ENCODE peak calls at places on chromosomes 5 and 9, in four cellular contexts. G, C, R and K are unnamed samples.

GRCh38 chr5:10286552-10287227 is 21.0 kb downstream of the CMBL start:
- DNase-seq in G (no peak), C (no peak), R (no peak), K (no peak)

GRCh38 chr5:80114856-80115255 is 79.7 kb downstream of the THBS4 start:
- DNase-seq in G (no peak), C (no peak), R (no peak), K (no peak)

GRCh38 chr9:98091735-98092632 is 27.0 kb downstream of the TRIM14 start:
- DNase-seq in G (no peak), C (no peak), R (no peak), K (no peak)

GRCh38 chr5:18465833-18466681 is 831.8 kb downstream of the TAF11L14 start:
- DNase-seq in G (peak), C (peak), R (peak), K (peak)

GRCh38 chr5:88518131-88519016 is 249.7 kb upstream of the TMEM161B start:
- DNase-seq in G (no peak), C (no peak), R (no peak), K (no peak)

GRCh38 chr5:134874831-134875655 is 872 bp downstream of the TXNDC15 start:
- DNase-seq in G (peak), C (peak), R (peak), K (no peak)

GRCh38 chr5:89286320-89286719 is 403.3 kb upstream of the MEF2C start:
- DNase-seq in G (no peak), C (no peak), R (no peak), K (no peak)

GRCh38 chr9:115240676-115241075 is 122.7 kb upstream of the TNC start:
- DNase-seq in G (no peak), C (no peak), R (no peak), K (no peak)

GRCh38 chr5:119048246-119048645 is 22.6 kb upstream of the DMXL1 start:
- DNase-seq in G (no peak), C (no peak), R (no peak), K (no peak)

GRCh38 chr5:33170414-33170813 is 270.4 kb upstream of the TARS1 start:
- DNase-seq in G (no peak), C (no peak), R (no peak), K (no peak)

GRCh38 chr5:1367149-1367548 is 22.2 kb upstream of the CLPTM1L start:
- DNase-seq in G (no peak), C (no peak), R (peak), K (no peak)

GRCh38 chr5:59021837-59022514 is 439.1 kb downstream of the RAB3C start:
- DNase-seq in G (peak), C (no peak), R (no peak), K (no peak)

GRCh38 chr5:146049704-146050026 is 55.7 kb downstream of the PLAC8L1 start:
- DNase-seq in G (no peak), C (no peak), R (no peak), K (no peak)

GRCh38 chr5:107889387-107889786 is 218.7 kb upstream of the EFNA5 start:
- DNase-seq in G (no peak), C (no peak), R (no peak), K (no peak)

GRCh38 chr5:180026320-180026719 is 45.2 kb downstream of the RNF130 start:
- DNase-seq in G (no peak), C (peak), R (peak), K (no peak)

GRCh38 chr5:180020176-180020575 is 51.4 kb downstream of the RNF130 start:
- DNase-seq in G (no peak), C (no peak), R (no peak), K (no peak)

GRCh38 chr5:180026725-180027448 is 44.7 kb downstream of the RNF130 start:
- DNase-seq in G (no peak), C (no peak), R (no peak), K (no peak)

GRCh38 chr5:180018661-180019060 is 52.9 kb downstream of the RNF130 start:
- DNase-seq in G (no peak), C (no peak), R (no peak), K (no peak)

DNA sequence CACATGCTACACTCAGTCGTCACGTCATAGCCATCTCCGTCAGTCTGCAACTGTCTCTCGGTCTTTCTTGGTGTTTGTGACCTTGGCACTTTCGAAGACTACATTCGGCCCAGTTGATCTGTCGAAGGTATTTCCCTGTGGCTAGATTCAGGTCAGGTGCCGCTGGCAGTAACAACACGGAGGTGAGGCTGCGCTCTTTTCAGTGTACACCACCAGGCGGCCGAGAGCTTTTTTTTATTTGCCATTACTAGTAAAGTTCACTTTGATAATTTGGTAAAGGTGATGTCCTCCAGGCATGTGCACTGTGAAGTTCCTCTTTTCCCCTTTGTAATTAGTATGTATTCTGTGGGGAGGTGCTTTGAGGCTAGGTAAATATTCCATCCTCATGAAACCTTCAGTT is 49.7 kb downstream of the RNF130 start:
- DNase-seq in G (no peak), C (no peak), R (no peak), K (no peak)
- TF ChIP-seq TARDBP in G (no peak), C (no peak), R (no peak), K (no peak)

GRCh38 chr9:125548141-125548540 is 158.9 kb downstream of the MAPKAP1 start:
- DNase-seq in G (no peak), C (peak), R (no peak), K (no peak)

GRCh38 chr9:125547383-125547782 is 159.6 kb downstream of the MAPKAP1 start:
- DNase-seq in G (no peak), C (no peak), R (no peak), K (no peak)

GRCh38 chr9:125541840-125542243 is 165.2 kb downstream of the MAPKAP1 start:
- DNase-seq in G (no peak), C (no peak), R (no peak), K (no peak)

GRCh38 chr9:125544474-125544873 is 162.5 kb downstream of the MAPKAP1 start:
- DNase-seq in G (no peak), C (no peak), R (no peak), K (no peak)

DNA sequence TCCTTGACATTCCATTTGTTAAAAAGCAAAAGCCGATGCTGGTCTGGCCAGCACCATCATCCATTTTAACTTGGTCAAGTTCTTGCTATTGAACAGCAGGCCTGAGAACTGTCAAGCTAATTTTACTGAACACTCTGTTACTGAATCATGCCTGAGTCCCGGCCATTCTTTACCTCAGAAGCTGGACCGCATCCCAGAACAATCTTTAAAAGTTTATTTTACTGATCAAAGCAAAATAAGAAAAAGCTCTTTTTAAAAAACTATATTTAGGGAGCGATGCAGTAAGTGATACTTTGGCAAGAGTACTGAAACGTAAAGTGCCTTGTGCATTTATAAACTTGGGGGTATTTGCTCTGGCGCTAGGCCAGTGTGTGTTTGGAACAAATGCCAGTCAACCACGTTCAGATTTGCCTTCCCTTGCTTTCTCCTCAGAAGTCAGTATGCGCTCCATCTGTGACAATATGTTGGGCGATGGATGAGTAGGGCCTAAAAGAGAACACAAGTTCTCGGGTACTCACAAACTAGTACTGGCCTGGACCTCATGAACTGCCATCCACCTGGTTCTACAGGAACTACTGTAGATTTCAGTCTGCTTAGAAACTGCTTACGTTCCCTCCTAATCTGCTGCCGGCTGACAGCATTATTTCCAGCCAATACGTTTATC is 161.9 kb downstream of the MAPKAP1 start:
- DNase-seq in G (no peak), C (no peak), R (no peak), K (no peak)
- TF ChIP-seq TARDBP in G (no peak), C (no peak), R (no peak), K (no peak)

DNA sequence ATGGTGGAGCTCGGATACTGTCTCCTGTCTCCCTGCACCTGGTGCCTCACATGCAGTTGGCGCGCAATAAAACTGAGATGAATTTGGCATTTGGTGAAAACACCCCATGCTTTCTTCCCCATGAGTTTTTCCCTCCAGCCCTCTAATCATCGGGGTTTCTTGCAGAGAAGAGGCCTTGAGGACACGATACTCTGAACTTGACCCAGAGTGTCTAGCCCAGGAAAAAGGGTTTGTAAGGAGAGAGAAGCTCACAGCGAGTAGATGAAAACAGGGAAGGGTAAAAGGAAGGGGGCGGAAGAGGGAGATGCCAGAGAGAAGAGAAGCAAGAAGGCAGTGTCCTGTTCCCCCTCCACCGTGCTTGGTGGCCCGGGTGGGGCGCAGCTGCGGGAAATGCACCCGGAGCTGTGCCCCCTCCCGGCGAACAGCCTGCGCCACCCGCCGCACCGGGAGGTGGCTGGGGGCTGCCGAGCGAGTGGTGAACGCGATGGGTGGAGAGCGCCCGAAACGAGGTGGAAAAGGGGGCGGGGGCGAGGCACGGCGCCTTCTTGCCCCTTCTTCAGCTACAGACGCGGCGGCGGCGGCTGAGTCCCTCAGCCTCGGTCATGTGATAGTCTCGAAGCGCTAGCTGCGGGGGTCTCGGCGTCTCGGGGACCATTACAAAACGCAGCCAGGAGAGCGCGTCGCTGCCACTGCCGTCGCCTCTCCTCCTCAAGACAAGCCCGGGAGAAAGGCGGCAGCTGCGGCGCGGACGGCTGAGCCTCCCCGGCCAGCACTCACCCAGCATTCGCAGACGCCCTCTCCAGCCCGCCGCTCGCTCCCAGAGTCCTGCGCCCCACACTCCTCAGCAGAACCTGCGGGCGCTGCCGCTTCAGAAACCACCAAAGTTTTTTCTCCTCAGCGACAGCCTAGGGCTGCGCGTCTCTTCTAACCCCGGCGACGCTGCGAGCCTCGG is 1.1 kb upstream of the FOXB2 start:
- DNase-seq in G (peak), C (no peak), R (no peak), K (no peak)
- TF ChIP-seq TARDBP in G (no peak), C (no peak), R (no peak), K (no peak)

DNA sequence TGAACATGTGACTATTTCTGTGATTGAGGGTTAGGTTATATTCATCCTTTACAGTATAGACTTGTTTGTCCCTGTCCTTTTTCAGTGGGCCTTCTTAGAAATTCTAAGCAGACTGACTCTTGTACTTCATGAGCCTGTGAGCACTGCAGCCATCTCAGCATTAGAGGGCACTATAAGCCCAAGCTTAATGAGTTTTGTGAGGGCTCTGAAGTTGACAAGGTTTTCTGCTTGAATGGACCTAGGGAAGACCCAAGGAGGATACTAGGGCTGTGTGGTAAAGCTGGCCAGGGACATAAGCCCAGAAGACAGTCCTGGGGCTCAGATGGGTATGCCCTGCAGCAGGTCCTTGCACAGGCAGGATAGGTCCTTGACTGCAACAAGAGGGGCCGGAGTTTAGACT is 126.5 kb downstream of the MRPS30 start:
- DNase-seq in G (no peak), C (no peak), R (no peak), K (no peak)
- TF ChIP-seq TARDBP in G (no peak), C (no peak), R (no peak), K (no peak)

GRCh38 chr9:38359689-38360385 is 32.7 kb upstream of the ALDH1B1 start:
- DNase-seq in G (no peak), C (no peak), R (no peak), K (no peak)

GRCh38 chr9:38363589-38363925 is 28.9 kb upstream of the ALDH1B1 start:
- DNase-seq in G (no peak), C (no peak), R (no peak), K (no peak)

GRCh38 chr9:38360880-38361836 is 31.3 kb upstream of the ALDH1B1 start:
- DNase-seq in G (no peak), C (no peak), R (no peak), K (no peak)

GRCh38 chr9:38359297-38359653 is 33.2 kb upstream of the ALDH1B1 start:
- DNase-seq in G (no peak), C (peak), R (no peak), K (no peak)

DNA sequence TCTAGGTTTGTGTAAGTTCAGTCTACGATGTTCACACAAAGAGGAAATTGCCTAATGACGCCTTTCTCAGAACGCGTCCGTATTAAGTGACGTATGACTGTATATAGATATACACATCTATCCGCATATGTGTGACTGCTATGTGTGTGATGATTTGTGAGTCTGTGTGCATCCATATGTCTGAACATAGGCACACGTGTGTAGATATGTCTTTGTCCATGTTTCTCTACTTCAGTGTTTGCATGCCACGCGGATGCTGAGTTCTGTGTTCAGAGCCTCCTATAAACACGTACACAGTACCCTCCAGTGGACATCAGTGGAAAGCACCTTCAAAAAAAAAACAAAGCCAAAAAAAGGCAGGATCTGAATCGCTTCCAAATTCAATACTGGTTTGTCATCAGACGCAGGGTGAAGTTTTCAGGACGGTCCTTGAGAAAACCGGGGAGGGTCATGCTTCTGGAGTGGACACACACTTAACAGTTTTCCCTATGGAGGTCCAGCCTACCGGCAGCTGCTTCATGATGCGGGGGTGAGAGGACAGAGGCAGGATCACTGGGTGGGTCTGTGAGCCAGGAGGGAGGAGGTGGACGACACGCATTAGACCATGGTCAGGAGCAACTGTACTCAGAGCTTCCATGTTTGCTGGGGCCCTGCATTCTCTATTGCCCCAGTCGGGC is 29.5 kb upstream of the ALDH1B1 start:
- DNase-seq in G (peak), C (peak), R (peak), K (peak)
- TF ChIP-seq TARDBP in G (no peak), C (no peak), R (no peak), K (no peak)

GRCh38 chr5:14783689-14784088 is 87.9 kb downstream of the ANKH start:
- DNase-seq in G (no peak), C (no peak), R (no peak), K (no peak)

GRCh38 chr5:14790220-14790619 is 81.4 kb downstream of the ANKH start:
- DNase-seq in G (no peak), C (no peak), R (no peak), K (no peak)

GRCh38 chr5:14782591-14782990 is 89.0 kb downstream of the ANKH start:
- DNase-seq in G (no peak), C (no peak), R (no peak), K (no peak)

GRCh38 chr5:14790931-14791330 is 80.6 kb downstream of the ANKH start:
- DNase-seq in G (no peak), C (no peak), R (no peak), K (no peak)

GRCh38 chr5:14787801-14788579 is 83.6 kb downstream of the ANKH start:
- DNase-seq in G (no peak), C (no peak), R (no peak), K (no peak)
- TF ChIP-seq TARDBP in G (no peak), C (no peak), R (no peak), K (no peak)

GRCh38 chr9:130393681-130394071 is 51.1 kb upstream of the ASS1 start:
- DNase-seq in G (no peak), C (no peak), R (no peak), K (no peak)

GRCh38 chr9:130390986-130391385 is 53.8 kb upstream of the ASS1 start:
- DNase-seq in G (no peak), C (no peak), R (no peak), K (no peak)

GRCh38 chr9:130390371-130390770 is 54.4 kb upstream of the ASS1 start:
- DNase-seq in G (no peak), C (no peak), R (no peak), K (no peak)

GRCh38 chr9:130394320-130394719 is 50.4 kb upstream of the ASS1 start:
- DNase-seq in G (no peak), C (no peak), R (no peak), K (no peak)

GRCh38 chr9:130391863-130392262 is 52.9 kb upstream of the ASS1 start:
- DNase-seq in G (no peak), C (no peak), R (no peak), K (no peak)
- TF ChIP-seq TARDBP in G (no peak), C (no peak), R (no peak), K (no peak)

GRCh38 chr5:73615085-73615484 is 10.9 kb upstream of the ARHGEF28 start:
- DNase-seq in G (no peak), C (no peak), R (no peak), K (no peak)

GRCh38 chr5:73619606-73620334 is 6.2 kb upstream of the ARHGEF28 start:
- DNase-seq in G (no peak), C (no peak), R (no peak), K (no peak)

GRCh38 chr5:73615947-73616346 is 10.0 kb upstream of the ARHGEF28 start:
- DNase-seq in G (no peak), C (no peak), R (no peak), K (no peak)

GRCh38 chr5:73620335-73620687 is 5.7 kb upstream of the ARHGEF28 start:
- DNase-seq in G (no peak), C (no peak), R (no peak), K (no peak)

GRCh38 chr5:73617510-73618279 is 8.3 kb upstream of the ARHGEF28 start:
- DNase-seq in G (no peak), C (no peak), R (no peak), K (no peak)
- TF ChIP-seq TARDBP in G (no peak), C (no peak), R (no peak), K (no peak)

GRCh38 chr5:123578390-123578789 is 66.4 kb downstream of the CSNK1G3 start:
- DNase-seq in G (no peak), C (no peak), R (no peak), K (no peak)

GRCh38 chr5:123585871-123586270 is 73.9 kb downstream of the CSNK1G3 start:
- DNase-seq in G (no peak), C (no peak), R (no peak), K (no peak)

GRCh38 chr5:123579410-123579809 is 67.4 kb downstream of the CSNK1G3 start:
- DNase-seq in G (no peak), C (no peak), R (no peak), K (no peak)

DNA sequence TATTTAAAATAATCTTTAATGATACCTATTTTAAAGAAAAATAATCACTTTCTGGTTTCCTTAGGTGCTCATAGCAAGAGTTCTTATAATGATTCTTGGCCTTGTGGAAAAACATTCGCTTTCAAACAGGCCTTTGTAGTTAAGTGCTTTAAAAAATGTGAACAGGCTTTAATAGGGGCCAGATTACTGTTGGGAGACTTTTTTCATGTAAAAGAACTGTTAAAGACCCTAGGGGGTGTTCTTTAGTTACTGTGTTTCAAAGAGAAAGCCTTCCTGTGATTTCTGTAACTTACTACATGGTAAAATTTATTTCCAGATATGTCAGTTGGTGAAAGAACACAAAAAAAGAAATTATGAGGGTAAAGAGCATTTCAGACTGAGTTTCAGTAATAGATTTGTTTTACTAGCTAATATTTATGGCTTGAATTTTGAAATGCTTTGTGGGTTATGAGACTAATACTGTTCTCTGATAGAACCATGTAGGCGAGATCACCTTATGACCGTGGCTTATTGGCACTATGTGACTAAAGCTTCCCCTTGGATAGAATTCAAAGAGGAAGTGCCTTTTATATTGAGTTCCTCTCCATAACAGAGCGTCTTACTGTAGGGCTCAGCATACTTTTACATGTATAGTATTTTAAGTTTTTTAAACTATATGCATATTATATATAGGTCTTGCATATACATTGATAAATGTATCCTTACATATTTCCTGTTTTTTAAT is 70.8 kb downstream of the CSNK1G3 start:
- DNase-seq in G (no peak), C (no peak), R (no peak), K (no peak)
- TF ChIP-seq TARDBP in G (no peak), C (no peak), R (no peak), K (no peak)